ENCODE peak calls at places on chromosome 16, in six cellular contexts. B, X, U, I, K and E are unnamed samples.

GRCh38 chr16:81881228-81881627 is 102.1 kb downstream of the PLCG2 start:
- DNase-seq in X (no peak), I (no peak), K (no peak), U (no peak), B (no peak), E (no peak)

GRCh38 chr16:50266337-50267091 is at the start of gene ADCY7:
- DNase-seq in X (peak; percentile 83), B (peak; percentile 78), I (no peak), U (peak; percentile 66), K (no peak), E (peak; percentile 85)

GRCh38 chr16:87323727-87324410 is 6.7 kb upstream of the C16orf95 start:
- DNase-seq in K (no peak), U (no peak), X (no peak), B (peak; percentile 32), I (no peak), E (no peak)

GRCh38 chr16:9870962-9871361 is 311.3 kb downstream of the GRIN2A start:
- DNase-seq in B (no peak), U (no peak), K (no peak), I (no peak), X (no peak), E (no peak)

GRCh38 chr16:27961296-27961620 is 102.3 kb downstream of the GSG1L start:
- DNase-seq in K (no peak), X (no peak), I (no peak), B (no peak), U (no peak), E (no peak)

GRCh38 chr16:75052481-75053211 is 53.8 kb downstream of the ZNRF1 start:
- DNase-seq in X (no peak), B (no peak), U (no peak), K (no peak), I (peak; percentile 16), E (no peak)

GRCh38 chr16:47182318-47182717 is 38.6 kb upstream of the NETO2 start:
- DNase-seq in K (no peak), X (no peak), U (no peak), I (no peak), B (no peak), E (no peak)

GRCh38 chr16:87602821-87603683 is 744 bp downstream of the JPH3 start:
- DNase-seq in B (no peak), X (no peak), U (no peak), K (no peak), I (peak; percentile 23), E (no peak)

GRCh38 chr16:3170440-3171180 is 17.4 kb upstream of the OR1F1 start:
- DNase-seq in B (no peak), K (no peak), I (no peak), U (no peak), X (no peak), E (no peak)

GRCh38 chr16:66194866-66195265 is 171.6 kb upstream of the CDH5 start:
- DNase-seq in K (no peak), U (no peak), X (no peak), B (no peak), I (no peak), E (no peak)

GRCh38 chr16:67105881-67106280 is 3.9 kb upstream of the PHAF1 start:
- DNase-seq in B (no peak), K (peak; percentile 37), U (no peak), X (no peak), I (no peak), E (no peak)

GRCh38 chr16:49284962-49285361 is 3.3 kb upstream of the CBLN1 start:
- DNase-seq in B (no peak), U (no peak), X (no peak), K (no peak), I (no peak), E (no peak)

GRCh38 chr16:72221216-72221995 is 49.5 kb upstream of the PMFBP1 start:
- DNase-seq in K (no peak), X (no peak), I (no peak), U (no peak), B (no peak), E (no peak)

GRCh38 chr16:65222049-65222448 is 100.2 kb upstream of the CDH11 start:
- DNase-seq in K (no peak), X (no peak), U (no peak), I (no peak), B (no peak), E (no peak)

GRCh38 chr16:35631261-35631945 is 2172.0 kb downstream of the TP53TG3F start:
- DNase-seq in B (no peak), K (no peak), I (no peak), X (no peak), U (no peak), E (no peak)

GRCh38 chr16:81004646-81005353 is 1.9 kb downstream of the CMC2 start:
- DNase-seq in X (peak; percentile 83), I (peak; percentile 50), B (no peak), U (no peak), K (peak; percentile 78), E (no peak)

GRCh38 chr16:85524365-85524629 is 88.8 kb upstream of the GSE1 start:
- DNase-seq in B (no peak), I (no peak), U (no peak), X (no peak), K (no peak), E (no peak)

GRCh38 chr16:22948603-22949368 is 134.8 kb downstream of the HS3ST2 start:
- DNase-seq in K (peak; percentile 78), U (peak; percentile 81), X (peak; percentile 38), I (peak; percentile 80), B (peak; percentile 72), E (peak; percentile 69)

GRCh38 chr16:69378760-69379159 is 7.0 kb downstream of the TERF2 start:
- DNase-seq in U (no peak), K (no peak), I (no peak), X (no peak), B (no peak), E (no peak)

GRCh38 chr16:15399317-15399716 is 3.8 kb downstream of the MPV17L start:
- DNase-seq in I (no peak), U (no peak), B (no peak), K (no peak), X (no peak), E (no peak)

GRCh38 chr16:88373927-88374492 is 8.7 kb upstream of the ZNF469 start:
- DNase-seq in B (peak; percentile 9), I (no peak), X (no peak), K (no peak), U (no peak), E (no peak)

GRCh38 chr16:66502020-66502913 is 47.7 kb downstream of the TK2 start:
- DNase-seq in B (peak; percentile 89), K (peak; percentile 94), I (peak; percentile 47), U (peak; percentile 20), X (peak; percentile 51), E (no peak)

GRCh38 chr16:54577566-54578180 is 291.1 kb upstream of the IRX3 start:
- DNase-seq in K (no peak), I (no peak), X (no peak), U (no peak), B (no peak), E (no peak)

GRCh38 chr16:54210437-54211081 is 76.0 kb downstream of the IRX3 start:
- DNase-seq in I (no peak), K (no peak), U (no peak), B (no peak), X (no peak), E (no peak)

GRCh38 chr16:10918294-10919002 is 23.8 kb downstream of the DEXI start:
- DNase-seq in K (peak; percentile 100), B (peak; percentile 94), X (peak; percentile 95), U (peak; percentile 94), I (peak; percentile 92), E (peak; percentile 93)

GRCh38 chr16:74029122-74029805 is 267.4 kb upstream of the PSMD7 start:
- DNase-seq in X (no peak), K (no peak), B (no peak), U (no peak), I (no peak), E (peak; percentile 45)

GRCh38 chr16:19114359-19115147 is 789 bp downstream of the ITPRIPL2 start:
- DNase-seq in I (peak; percentile 79), U (peak; percentile 75), X (peak; percentile 46), K (peak; percentile 47), B (peak; percentile 78), E (peak; percentile 69)
- TF ChIP-seq CTCF in I (no peak), U (no peak), X (no peak), K (peak; percentile 64), B (no peak), E (peak; percentile 8)

GRCh38 chr16:4386951-4387565 is 15.4 kb downstream of the VASN start:
- DNase-seq in I (no peak), X (no peak), K (no peak), U (no peak), B (no peak), E (no peak)
- TF ChIP-seq CTCF in I (no peak), X (no peak), K (no peak), U (no peak), B (no peak), E (no peak)

GRCh38 chr16:566475-567361 is at the start of gene NHLRC4:
- DNase-seq in I (no peak), B (peak; percentile 85), K (peak; percentile 65), U (no peak), X (peak; percentile 80), E (peak; percentile 78)
- TF ChIP-seq CTCF in I (no peak), B (no peak), K (no peak), U (no peak), X (no peak), E (no peak)

DNA sequence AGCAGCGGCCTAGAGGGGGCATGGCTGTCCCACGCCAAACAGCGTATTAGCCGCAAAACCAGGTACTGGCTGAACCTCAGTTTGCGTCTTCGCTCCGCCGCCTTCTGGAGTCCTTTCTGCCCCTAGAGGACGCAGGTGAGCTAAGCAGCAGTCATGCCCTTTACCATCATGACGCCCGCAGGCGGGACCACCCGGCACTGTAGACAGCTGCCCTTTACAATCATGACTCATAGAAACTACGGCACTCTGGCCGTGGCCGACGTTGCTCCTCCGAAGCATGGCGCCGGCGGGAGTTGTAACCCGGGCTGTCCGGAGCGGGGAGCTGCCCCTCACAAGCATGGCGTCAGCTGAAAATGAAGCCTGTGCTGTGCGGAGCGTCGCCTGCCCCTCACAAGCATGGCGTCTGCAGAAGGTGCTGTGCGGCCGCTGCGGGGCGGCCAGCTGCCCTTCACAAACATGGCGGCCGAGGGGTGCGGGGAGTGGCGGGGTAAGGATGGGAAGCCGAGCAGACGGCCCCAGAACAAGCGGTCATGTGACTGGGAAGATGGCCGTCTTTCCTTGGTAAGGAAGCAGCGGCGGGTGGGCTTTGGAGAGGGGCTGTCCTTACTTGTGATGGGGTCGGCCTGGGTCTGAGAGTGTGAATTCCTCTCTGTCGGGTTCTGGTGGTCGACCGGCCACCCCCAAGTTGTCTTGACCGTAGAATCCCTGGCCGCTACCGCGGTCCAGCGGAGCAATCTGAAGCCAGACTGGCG is at the start of gene VPS35L:
- DNase-seq in B (peak; percentile 100), I (peak; percentile 99), K (peak; percentile 94), X (peak; percentile 99), U (peak; percentile 94), E (peak; percentile 98)
- TF ChIP-seq CTCF in B (peak; percentile 80), I (peak; percentile 78), K (peak; percentile 85), X (peak; percentile 79), U (peak; percentile 39), E (peak; percentile 61)

GRCh38 chr16:30378236-30379164 is 3.9 kb downstream of the SEPTIN1 start:
- DNase-seq in B (peak; percentile 99), I (peak; percentile 98), X (peak; percentile 99), U (peak; percentile 100), K (peak; percentile 99), E (peak; percentile 100)
- TF ChIP-seq CTCF in B (peak; percentile 17), I (no peak), X (peak; percentile 21), U (no peak), K (peak; percentile 27), E (peak; percentile 7)